ENCODE peak calls at places on chromosomes 1 and 21, in five cellular contexts. L, D, P, T and W are unnamed samples.

GRCh38 chr21:43318841-43319781 is 107.8 kb downstream of the SIK1 start:
- DNase-seq in L (no peak), P (no peak), T (no peak), D (peak), W (no peak)

GRCh38 chr1:156464335-156464734 is 36.2 kb downstream of the MEF2D start:
- DNase-seq in D (no peak), L (no peak), T (no peak), P (no peak), W (no peak)

GRCh38 chr1:69824932-69825331 is 257.2 kb downstream of the LRRC7 start:
- DNase-seq in T (no peak), P (no peak), D (no peak), L (no peak), W (no peak)

GRCh38 chr1:206737729-206738222 is 32.8 kb upstream of the IL19 start:
- DNase-seq in P (no peak), T (no peak), D (no peak), L (no peak), W (no peak)

GRCh38 chr21:42257091-42257760 is 38.3 kb downstream of the ABCG1 start:
- DNase-seq in T (no peak), D (no peak), L (no peak), P (no peak), W (no peak)

GRCh38 chr1:207810173-207810572 is 58.3 kb downstream of the CD46 start:
- DNase-seq in D (no peak), T (no peak), P (no peak), L (no peak), W (no peak)

GRCh38 chr1:233389867-233390266 is 62.3 kb downstream of the MAP3K21 start:
- DNase-seq in T (no peak), P (no peak), L (no peak), D (no peak), W (no peak)

GRCh38 chr1:9341301-9341845 is 48.7 kb downstream of the SPSB1 start:
- DNase-seq in L (no peak), D (no peak), P (no peak), T (no peak), W (no peak)

GRCh38 chr21:30480145-30480544 is at the start of gene KRTAP19-1:
- DNase-seq in T (no peak), P (no peak), L (no peak), D (no peak), W (no peak)

GRCh38 chr1:169027607-169028320 is 78.7 kb upstream of the ATP1B1 start:
- DNase-seq in P (no peak), L (no peak), D (no peak), T (peak), W (no peak)

GRCh38 chr1:218971166-218971565 is 202.5 kb upstream of the LYPLAL1 start:
- DNase-seq in T (no peak), D (no peak), L (no peak), P (no peak), W (no peak)

GRCh38 chr1:166133857-166134256 is 32.9 kb downstream of the FAM78B start:
- DNase-seq in P (no peak), D (no peak), T (no peak), L (no peak), W (no peak)

GRCh38 chr21:42632336-42632751 is 21.1 kb upstream of the PDE9A start:
- DNase-seq in D (no peak), P (peak), L (no peak), T (no peak), W (no peak)

GRCh38 chr1:47774986-47775834 is 222.0 kb downstream of the TRABD2B start:
- DNase-seq in L (no peak), T (no peak), P (no peak), D (no peak), W (no peak)

GRCh38 chr1:115492880-115493279 is 148.9 kb upstream of the VANGL1 start:
- DNase-seq in L (no peak), P (no peak), T (no peak), D (peak), W (peak)